ENCODE peak calls at places on chromosomes 11 and 22, in nine cellular contexts. H is ovary, R is A549, Z is H9, O is cardiac muscle cell, K is body of pancreas, J is upper lobe of left lung, Y is right lobe of liver, G is foreskin keratinocyte. E is an unnamed sample.

GRCh38 chr11:62856333-62856910 is 17.0 kb upstream of the WDR74 start:
- DNase-seq in Y (no peak), J (no peak), K (no peak), H (no peak), R (no peak), Z (no peak), G (no peak), O (no peak), E (no peak)

GRCh38 chr11:124892750-124893454 is 4.8 kb downstream of the ROBO4 start:
- DNase-seq in R (no peak), J (no peak), Y (peak), Z (no peak), H (no peak), O (no peak), K (no peak), G (no peak), E (no peak)

GRCh38 chr11:78575478-78575877 is 814 bp upstream of the NARS2 start:
- DNase-seq in Z (no peak), G (no peak), R (no peak), K (no peak), H (no peak), J (no peak), O (no peak), Y (no peak), E (no peak)

GRCh38 chr22:48302657-48303359 is 1524.9 kb downstream of the BRD1 start:
- DNase-seq in Z (no peak), K (no peak), G (no peak), R (no peak), Y (no peak), H (no peak), J (no peak), O (no peak), E (no peak)

GRCh38 chr11:78586452-78587046 is 11.9 kb upstream of the NARS2 start:
- DNase-seq in O (no peak), H (no peak), K (no peak), Y (no peak), G (no peak), Z (no peak), R (peak), J (no peak), E (no peak)

GRCh38 chr11:44766972-44767278 is 40.2 kb downstream of the TSPAN18 start:
- DNase-seq in O (peak), J (no peak), Y (no peak), Z (peak), H (peak), G (no peak), R (no peak), K (no peak), E (no peak)

GRCh38 chr11:61700221-61700620 is 20.0 kb downstream of the DAGLA start:
- DNase-seq in J (no peak), Z (peak), H (no peak), Y (no peak), R (peak), K (peak), G (peak), O (peak), E (no peak)

GRCh38 chr22:29043906-29044575 is 17.6 kb downstream of the C22orf31 start:
- DNase-seq in O (no peak), J (no peak), K (no peak), G (no peak), Y (no peak), H (no peak), Z (no peak), R (no peak), E (peak)

GRCh38 chr11:73429121-73429740 is 53.0 kb downstream of the RELT start:
- DNase-seq in R (no peak), K (no peak), O (peak), G (no peak), Z (no peak), J (no peak), Y (no peak), H (no peak), E (no peak)

GRCh38 chr11:69311767-69312385 is 17.9 kb downstream of the MYEOV start:
- DNase-seq in Z (no peak), G (no peak), H (no peak), J (no peak), K (no peak), O (no peak), Y (no peak), R (no peak), E (peak)

GRCh38 chr11:19913236-19913892 is 200.7 kb downstream of the NAV2 start:
- DNase-seq in G (no peak), Y (no peak), Z (no peak), K (peak), J (no peak), R (no peak), O (no peak), H (no peak), E (no peak)

GRCh38 chr22:24059121-24059520 is 48.0 kb downstream of the CABIN1 start:
- DNase-seq in H (no peak), K (no peak), O (no peak), Z (no peak), J (no peak), R (no peak), G (no peak), Y (no peak), E (no peak)

GRCh38 chr11:7675640-7676039 is 2.3 kb upstream of the CYB5R2 start:
- DNase-seq in Z (no peak), H (no peak), J (no peak), G (no peak), O (no peak), R (no peak), Y (no peak), K (no peak), E (no peak)

GRCh38 chr11:2320591-2321310 is 18.9 kb downstream of the TSPAN32 start:
- DNase-seq in Z (no peak), J (peak), Y (no peak), R (no peak), G (no peak), K (no peak), H (no peak), O (no peak), E (peak)

GRCh38 chr11:120400564-120401364 is 64.6 kb downstream of the ARHGEF12 start:
- DNase-seq in G (peak), Z (no peak), J (no peak), H (no peak), O (no peak), R (peak), K (no peak), Y (no peak), E (no peak)

GRCh38 chr11:128728767-128729587 is 35.1 kb downstream of the FLI1 start:
- DNase-seq in R (no peak), Y (no peak), Z (no peak), G (no peak), O (no peak), J (no peak), K (no peak), H (no peak), E (no peak)

GRCh38 chr11:92886243-92886905 is 83.1 kb upstream of the MTNR1B start:
- DNase-seq in J (no peak), R (peak), H (no peak), K (peak), G (peak), O (peak), Z (no peak), Y (no peak), E (no peak)

GRCh38 chr11:83480251-83480650 is 194.1 kb upstream of the CCDC90B start:
- DNase-seq in J (no peak), G (no peak), Z (no peak), H (no peak), Y (no peak), K (no peak), R (no peak), O (no peak), E (no peak)

GRCh38 chr11:75196426-75196825 is 44.1 kb upstream of the TPBGL start:
- DNase-seq in R (no peak), O (no peak), Z (no peak), Y (no peak), G (no peak), J (no peak), H (no peak), K (no peak), E (no peak)

GRCh38 chr11:75428989-75429640 is 3.9 kb downstream of the KLHL35 start:
- DNase-seq in K (no peak), G (no peak), J (no peak), Y (no peak), H (no peak), Z (no peak), R (no peak), O (no peak), E (no peak)

GRCh38 chr11:85941380-85941973 is 86.3 kb downstream of the CCDC83 start:
- DNase-seq in Y (no peak), O (peak), G (no peak), R (peak), Z (peak), K (peak), H (peak), J (no peak), E (no peak)

GRCh38 chr11:2144549-2145220 is 5.5 kb upstream of the IGF2 start:
- DNase-seq in Z (no peak), Y (no peak), R (no peak), G (no peak), O (no peak), H (no peak), J (no peak), K (no peak), E (no peak)

GRCh38 chr11:6604081-6604626 is 580 bp downstream of the ILK start:
- DNase-seq in Y (peak), J (peak), R (peak), K (peak), H (peak), G (peak), O (peak), Z (peak), E (no peak)

GRCh38 chr11:87819141-87819540 is 356.1 kb downstream of the RAB38 start:
- DNase-seq in R (no peak), K (no peak), J (no peak), Y (no peak), H (no peak), G (no peak), O (no peak), Z (no peak), E (no peak)

GRCh38 chr11:61826930-61827572 is 1.0 kb upstream of the FADS2 start:
- DNase-seq in Z (no peak), J (no peak), G (no peak), R (no peak), Y (no peak), O (no peak), H (no peak), K (no peak), E (no peak)

GRCh38 chr11:21774212-21774611 is 418.7 kb upstream of the ANO5 start:
- DNase-seq in J (no peak), K (no peak), G (no peak), H (no peak), R (no peak), Z (no peak), Y (no peak), O (no peak), E (no peak)

GRCh38 chr11:8911040-8911823 is at the start of gene AKIP1:
- DNase-seq in G (peak), Z (peak), O (peak), Y (peak), J (peak), H (peak), K (peak), R (peak), E (peak)

GRCh38 chr22:48884292-48884691 is 943.4 kb downstream of the BRD1 start:
- DNase-seq in K (no peak), G (no peak), J (peak), Z (no peak), Y (peak), H (no peak), O (no peak), R (no peak), E (peak)

DNA sequence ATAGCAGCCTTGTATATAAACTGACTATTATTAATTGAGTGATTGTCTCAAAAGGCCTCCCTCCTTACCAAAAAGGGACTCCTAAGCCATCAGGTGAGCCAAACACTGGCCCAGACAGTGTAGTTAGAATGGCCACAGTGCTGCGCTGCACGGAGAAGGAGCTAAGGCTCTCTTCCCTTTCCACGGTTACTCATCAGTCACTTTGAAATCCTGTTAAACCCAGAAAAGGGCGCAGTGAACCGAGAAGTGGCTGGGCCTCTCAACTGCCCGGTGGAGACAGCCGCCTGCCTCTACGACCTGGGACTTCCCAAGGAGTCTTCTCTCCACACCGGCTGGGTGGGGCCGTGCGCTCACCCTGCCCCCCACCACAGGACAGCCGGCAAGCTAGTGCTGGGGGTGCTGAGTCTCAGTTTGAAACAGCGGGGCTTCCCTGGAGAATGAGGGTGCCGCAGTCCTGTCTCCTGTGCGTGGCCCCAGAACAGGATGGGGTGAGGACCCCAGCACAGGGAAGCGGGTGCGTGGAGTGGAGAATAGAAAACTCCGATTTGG is 1.3 kb downstream of the MYH9 start:
- DNase-seq in R (no peak), G (no peak), J (peak), Z (no peak), H (no peak), K (no peak), Y (peak), O (no peak), E (no peak)
- TF ChIP-seq CTCF in R (no peak), G (peak), J (no peak), Z (no peak), H (no peak), K (no peak), Y (no peak), O (peak), E (no peak)

GRCh38 chr22:41110968-41111367 is 18.6 kb downstream of the EP300 start:
- DNase-seq in K (no peak), G (no peak), H (no peak), R (no peak), Z (no peak), Y (no peak), O (no peak), J (no peak), E (no peak)

GRCh38 chr22:41106122-41106968 is 14.0 kb downstream of the EP300 start:
- DNase-seq in H (peak), J (no peak), K (no peak), O (no peak), Y (no peak), R (no peak), G (no peak), Z (no peak), E (no peak)
- H3K27ac ChIP-seq in H (no peak), J (peak), K (no peak), O (peak), Y (no peak), R (no peak), G (no peak), Z (no peak), E (no peak)

GRCh38 chr22:32793604-32794003 is 7.9 kb upstream of the TIMP3 start:
- DNase-seq in R (no peak), Y (no peak), G (no peak), Z (no peak), O (no peak), J (no peak), K (no peak), H (no peak), E (no peak)

GRCh38 chr22:32796865-32797573 is 4.5 kb upstream of the TIMP3 start:
- DNase-seq in O (peak), R (peak), G (no peak), J (peak), K (peak), Y (peak), Z (peak), H (peak), E (peak)

GRCh38 chr22:32795214-32795596 is 6.3 kb upstream of the TIMP3 start:
- DNase-seq in R (no peak), Z (no peak), J (no peak), Y (no peak), H (no peak), O (no peak), G (no peak), K (no peak), E (no peak)

GRCh38 chr22:32791056-32791455 is 10.4 kb upstream of the TIMP3 start:
- DNase-seq in G (no peak), R (no peak), O (no peak), Y (no peak), K (no peak), H (no peak), J (no peak), Z (no peak), E (no peak)

DNA sequence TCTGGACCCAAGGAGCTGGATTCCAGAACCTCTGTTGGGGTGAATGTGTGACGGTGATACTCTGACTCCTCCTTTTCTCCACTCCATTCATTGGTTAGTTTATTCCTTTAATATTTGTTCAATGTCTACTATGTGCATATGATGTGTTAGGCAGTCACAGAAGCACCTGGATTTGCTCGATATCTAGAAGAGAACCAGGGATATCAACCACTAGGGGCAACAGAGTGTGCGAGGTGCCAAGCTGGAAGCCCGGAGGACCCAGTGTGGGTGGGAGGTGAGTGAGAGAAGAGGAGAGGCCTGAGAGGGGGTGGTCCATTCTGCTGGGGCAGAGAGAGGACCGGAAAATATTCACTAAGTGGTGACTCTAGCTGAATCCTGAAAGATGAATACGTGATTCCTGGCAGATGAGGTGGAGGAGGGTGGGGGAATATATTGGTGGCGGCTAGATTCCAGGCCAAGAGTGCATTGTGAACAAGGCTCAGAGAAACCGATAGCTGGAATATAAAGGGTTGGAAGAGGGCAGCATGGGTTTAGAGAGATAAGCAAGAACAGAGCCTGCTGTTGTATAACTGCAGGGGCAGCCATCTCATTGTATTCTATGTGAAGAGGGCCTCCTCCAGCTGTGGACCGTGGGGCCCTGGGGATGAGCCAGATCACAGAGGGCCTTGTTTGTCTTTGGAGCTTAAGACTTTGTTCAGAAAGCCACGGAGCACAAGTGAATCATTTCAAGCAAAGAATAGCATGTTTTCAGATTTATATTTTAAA is 6.9 kb upstream of the TIMP3 start:
- DNase-seq in K (no peak), Y (no peak), O (no peak), R (no peak), G (no peak), H (no peak), J (no peak), Z (peak), E (no peak)
- TF ChIP-seq CTCF in K (no peak), Y (no peak), O (peak), R (no peak), G (peak), H (no peak), J (no peak), Z (peak), E (no peak)

DNA sequence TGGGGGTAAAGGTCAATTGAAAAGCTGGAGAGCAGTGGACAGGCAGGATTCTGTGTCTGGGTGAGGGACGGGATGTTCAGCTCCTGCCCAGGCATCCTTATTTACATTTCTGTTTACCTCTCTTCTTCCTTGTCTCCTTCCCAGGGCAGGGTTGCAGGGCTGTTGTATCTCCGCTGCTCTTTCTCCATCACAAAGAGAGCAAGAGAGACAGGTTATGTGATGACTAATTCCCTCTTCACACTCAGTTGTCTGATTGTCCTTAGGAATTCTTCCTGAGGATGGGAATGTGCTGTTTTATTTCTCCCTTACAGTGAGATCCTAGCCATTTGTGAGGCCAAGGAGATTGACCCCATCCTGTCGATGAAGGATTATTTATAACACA is 104.9 kb downstream of the VPREB1 start:
- DNase-seq in Z (no peak), O (no peak), H (no peak), K (no peak), R (no peak), G (no peak), J (no peak), Y (no peak), E (no peak)
- H3K27ac ChIP-seq in Z (no peak), O (no peak), H (no peak), K (no peak), R (no peak), G (no peak), J (no peak), Y (no peak), E (no peak)

GRCh38 chr11:95231126-95231880 is at the start of gene SESN3:
- DNase-seq in O (peak), K (peak), J (peak), Y (peak), R (peak), G (peak), H (peak), Z (peak), E (peak)
- TF ChIP-seq CTCF in O (peak), K (peak), J (no peak), Y (no peak), R (no peak), G (peak), H (no peak), Z (no peak), E (no peak)

GRCh38 chr22:27886843-27887151 is 32.3 kb downstream of the PITPNB start:
- DNase-seq in Z (no peak), G (no peak), O (no peak), R (no peak), K (no peak), J (no peak), H (no peak), Y (no peak), E (no peak)

GRCh38 chr22:27892811-27893210 is 26.2 kb downstream of the PITPNB start:
- DNase-seq in Z (no peak), K (no peak), J (no peak), Y (peak), R (no peak), H (no peak), O (no peak), G (no peak), E (no peak)

GRCh38 chr22:27885977-27886842 is 32.8 kb downstream of the PITPNB start:
- DNase-seq in J (no peak), H (peak), Z (no peak), K (peak), O (peak), G (peak), R (peak), Y (no peak), E (no peak)

GRCh38 chr22:27892064-27892463 is 27.0 kb downstream of the PITPNB start:
- DNase-seq in K (no peak), R (no peak), Z (no peak), J (no peak), H (no peak), O (peak), Y (peak), G (no peak), E (no peak)

GRCh38 chr22:27888310-27888709 is 30.7 kb downstream of the PITPNB start:
- DNase-seq in R (no peak), Y (no peak), Z (no peak), H (no peak), K (no peak), O (no peak), G (no peak), J (no peak), E (no peak)
- H3K27ac ChIP-seq in R (no peak), Y (peak), Z (no peak), H (no peak), K (no peak), O (peak), G (no peak), J (peak), E (no peak)

GRCh38 chr11:134275534-134276395 is at the start of gene GLB1L3:
- DNase-seq in H (no peak), G (peak), J (no peak), Z (peak), K (peak), O (peak), Y (no peak), R (peak), E (no peak)
- TF ChIP-seq CTCF in H (no peak), G (peak), J (peak), Z (peak), K (peak), O (peak), Y (no peak), R (peak), E (peak)

DNA sequence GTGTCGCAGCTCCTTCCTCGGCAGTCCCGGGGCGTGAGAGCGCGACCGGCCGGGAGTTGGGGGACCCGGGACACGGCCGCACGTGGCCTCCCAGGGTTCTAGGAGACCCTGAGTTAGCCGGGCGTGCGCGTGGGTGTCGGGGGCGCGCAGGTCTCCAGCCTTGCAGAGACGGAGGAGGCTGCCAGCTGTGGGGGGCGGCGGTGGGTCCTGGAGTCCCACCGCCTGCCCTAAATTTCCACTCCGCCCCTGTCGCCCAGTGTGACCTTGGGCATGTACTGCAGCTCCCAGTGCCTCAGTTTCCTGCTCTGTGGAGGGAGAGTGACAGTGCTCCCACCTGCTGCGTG is 18.8 kb downstream of the RRP7A start:
- DNase-seq in K (no peak), R (no peak), Y (no peak), Z (no peak), G (no peak), O (no peak), J (no peak), H (no peak), E (no peak)
- H3K27ac ChIP-seq in K (no peak), R (no peak), Y (no peak), Z (no peak), G (no peak), O (no peak), J (peak), H (peak), E (no peak)

GRCh38 chr11:43557553-43558031 is 122.9 kb upstream of the HSD17B12 start:
- DNase-seq in G (no peak), R (no peak), K (no peak), O (peak), Y (no peak), H (peak), J (no peak), Z (peak), E (no peak)
- TF ChIP-seq CTCF in G (peak), R (no peak), K (no peak), O (peak), Y (no peak), H (no peak), J (peak), Z (peak), E (no peak)